ENCODE peak calls at places on chromosomes 6 and 20, in five cellular contexts. One of them, this sample, is unnamed.

GRCh38 chr20:8094415-8094818 is 37.6 kb upstream of the PLCB1 start:
- DNase-seq in ELF-1: no peak
- DNase-seq in stimulated activated CD8-positive, alpha-beta memory T cell treated with anti-CD3 and anti-CD28 coated beads, Interleukin-15, amount 100 ng/mL, for 1 hour: no peak
- DNase-seq in heart left ventricle: peak
- DNase-seq in effector memory CD8-positive, alpha-beta T cell: no peak
- DNase-seq in this sample: no peak

GRCh38 chr20:49956689-49957443 is 20.7 kb downstream of the RNF114 start:
- DNase-seq in ELF-1: no peak
- DNase-seq in stimulated activated CD8-positive, alpha-beta memory T cell treated with anti-CD3 and anti-CD28 coated beads, Interleukin-15, amount 100 ng/mL, for 1 hour: no peak
- DNase-seq in heart left ventricle: no peak
- DNase-seq in effector memory CD8-positive, alpha-beta T cell: no peak
- DNase-seq in this sample: no peak

GRCh38 chr6:76230711-76231110 is 158.2 kb upstream of the IMPG1 start:
- DNase-seq in ELF-1: peak
- DNase-seq in stimulated activated CD8-positive, alpha-beta memory T cell treated with anti-CD3 and anti-CD28 coated beads, Interleukin-15, amount 100 ng/mL, for 1 hour: no peak
- DNase-seq in heart left ventricle: no peak
- DNase-seq in effector memory CD8-positive, alpha-beta T cell: no peak
- DNase-seq in this sample: no peak

GRCh38 chr6:43328528-43328927 is 19.9 kb upstream of the CRIP3 start:
- DNase-seq in ELF-1: peak
- DNase-seq in stimulated activated CD8-positive, alpha-beta memory T cell treated with anti-CD3 and anti-CD28 coated beads, Interleukin-15, amount 100 ng/mL, for 1 hour: no peak
- DNase-seq in heart left ventricle: peak
- DNase-seq in effector memory CD8-positive, alpha-beta T cell: no peak
- DNase-seq in this sample: no peak

GRCh38 chr6:99344289-99344688 is 5.2 kb downstream of the FAXC start:
- DNase-seq in ELF-1: no peak
- DNase-seq in stimulated activated CD8-positive, alpha-beta memory T cell treated with anti-CD3 and anti-CD28 coated beads, Interleukin-15, amount 100 ng/mL, for 1 hour: no peak
- DNase-seq in heart left ventricle: no peak
- DNase-seq in effector memory CD8-positive, alpha-beta T cell: no peak
- DNase-seq in this sample: no peak

GRCh38 chr6:40164345-40164755 is 230.1 kb upstream of the MOCS1 start:
- DNase-seq in ELF-1: peak
- DNase-seq in stimulated activated CD8-positive, alpha-beta memory T cell treated with anti-CD3 and anti-CD28 coated beads, Interleukin-15, amount 100 ng/mL, for 1 hour: no peak
- DNase-seq in heart left ventricle: no peak
- DNase-seq in effector memory CD8-positive, alpha-beta T cell: no peak
- DNase-seq in this sample: no peak

GRCh38 chr6:44739163-44739562 is 351.7 kb downstream of the CDC5L start:
- DNase-seq in ELF-1: peak
- DNase-seq in stimulated activated CD8-positive, alpha-beta memory T cell treated with anti-CD3 and anti-CD28 coated beads, Interleukin-15, amount 100 ng/mL, for 1 hour: no peak
- DNase-seq in heart left ventricle: no peak
- DNase-seq in effector memory CD8-positive, alpha-beta T cell: no peak
- DNase-seq in this sample: no peak

GRCh38 chr6:166589334-166589731 is 2.9 kb upstream of the RAMACL start:
- DNase-seq in ELF-1: no peak
- DNase-seq in stimulated activated CD8-positive, alpha-beta memory T cell treated with anti-CD3 and anti-CD28 coated beads, Interleukin-15, amount 100 ng/mL, for 1 hour: no peak
- DNase-seq in heart left ventricle: no peak
- DNase-seq in effector memory CD8-positive, alpha-beta T cell: no peak
- DNase-seq in this sample: no peak

GRCh38 chr20:36777576-36777975 is 4.0 kb upstream of the DSN1 start:
- DNase-seq in ELF-1: no peak
- DNase-seq in stimulated activated CD8-positive, alpha-beta memory T cell treated with anti-CD3 and anti-CD28 coated beads, Interleukin-15, amount 100 ng/mL, for 1 hour: no peak
- DNase-seq in heart left ventricle: no peak
- DNase-seq in effector memory CD8-positive, alpha-beta T cell: no peak
- DNase-seq in this sample: no peak

GRCh38 chr6:89952361-89952680 is 58.1 kb downstream of the GJA10 start:
- DNase-seq in ELF-1: no peak
- DNase-seq in stimulated activated CD8-positive, alpha-beta memory T cell treated with anti-CD3 and anti-CD28 coated beads, Interleukin-15, amount 100 ng/mL, for 1 hour: no peak
- DNase-seq in heart left ventricle: no peak
- DNase-seq in effector memory CD8-positive, alpha-beta T cell: peak
- DNase-seq in this sample: no peak

GRCh38 chr6:145836767-145837166 is 22.2 kb upstream of the FBXO30 start:
- DNase-seq in ELF-1: no peak
- DNase-seq in stimulated activated CD8-positive, alpha-beta memory T cell treated with anti-CD3 and anti-CD28 coated beads, Interleukin-15, amount 100 ng/mL, for 1 hour: no peak
- DNase-seq in heart left ventricle: no peak
- DNase-seq in effector memory CD8-positive, alpha-beta T cell: no peak
- DNase-seq in this sample: no peak

GRCh38 chr20:1568166-1568490 is 10.6 kb upstream of the SIRPD start:
- DNase-seq in ELF-1: no peak
- DNase-seq in stimulated activated CD8-positive, alpha-beta memory T cell treated with anti-CD3 and anti-CD28 coated beads, Interleukin-15, amount 100 ng/mL, for 1 hour: no peak
- DNase-seq in heart left ventricle: no peak
- DNase-seq in effector memory CD8-positive, alpha-beta T cell: no peak
- DNase-seq in this sample: no peak

GRCh38 chr6:138689849-138690248 is 83.7 kb upstream of the CCDC28A start:
- DNase-seq in ELF-1: peak
- DNase-seq in stimulated activated CD8-positive, alpha-beta memory T cell treated with anti-CD3 and anti-CD28 coated beads, Interleukin-15, amount 100 ng/mL, for 1 hour: no peak
- DNase-seq in heart left ventricle: no peak
- DNase-seq in effector memory CD8-positive, alpha-beta T cell: no peak
- DNase-seq in this sample: no peak

GRCh38 chr6:42484261-42484660 is 32.5 kb upstream of the TRERF1 start:
- DNase-seq in ELF-1: no peak
- DNase-seq in stimulated activated CD8-positive, alpha-beta memory T cell treated with anti-CD3 and anti-CD28 coated beads, Interleukin-15, amount 100 ng/mL, for 1 hour: no peak
- DNase-seq in heart left ventricle: no peak
- DNase-seq in effector memory CD8-positive, alpha-beta T cell: no peak
- DNase-seq in this sample: no peak

GRCh38 chr6:41455410-41455809 is 90.8 kb upstream of the FOXP4 start:
- DNase-seq in ELF-1: no peak
- DNase-seq in stimulated activated CD8-positive, alpha-beta memory T cell treated with anti-CD3 and anti-CD28 coated beads, Interleukin-15, amount 100 ng/mL, for 1 hour: no peak
- DNase-seq in heart left ventricle: no peak
- DNase-seq in effector memory CD8-positive, alpha-beta T cell: no peak
- DNase-seq in this sample: no peak

This sample was measured in activated CD4-positive, CD25-positive, alpha-beta regulatory T cell.